ENCODE peak calls at places on chromosomes 1 and 21, in nine cellular contexts. One of them, this sample, is unnamed. For H4K20me1, the result is how much of the 10 kb centered on the place peaks cover.

GRCh38 chr1:112761714-112762480 is 46.8 kb upstream of the PPM1J start:
- DNase-seq in PC-9: no peak
- DNase-seq in HCT116: no peak
- DNase-seq in hepatocyte: no peak
- DNase-seq in osteoblast: no peak
- DNase-seq in neural progenitor cell: no peak
- DNase-seq in MM.1S: no peak
- DNase-seq in GM23338: no peak
- DNase-seq in GM23248: no peak
- DNase-seq in this sample: no peak

GRCh38 chr1:41611932-41612450 is 127.5 kb upstream of the EDN2 start:
- DNase-seq in osteoblast: no peak
- DNase-seq in MM.1S: no peak
- DNase-seq in GM23338: no peak
- DNase-seq in HCT116: no peak
- DNase-seq in GM23248: no peak
- DNase-seq in neural progenitor cell: no peak
- DNase-seq in PC-9: no peak
- DNase-seq in hepatocyte: no peak
- DNase-seq in this sample: no peak

GRCh38 chr1:174968750-174969244 is 30.9 kb upstream of the CACYBP start:
- DNase-seq in HCT116: no peak
- DNase-seq in MM.1S: peak
- DNase-seq in PC-9: no peak
- DNase-seq in osteoblast: no peak
- DNase-seq in neural progenitor cell: no peak
- DNase-seq in hepatocyte: no peak
- DNase-seq in GM23248: peak
- DNase-seq in GM23338: no peak
- DNase-seq in this sample: no peak

GRCh38 chr1:2566106-2567045 is 10.2 kb downstream of the TNFRSF14 start:
- DNase-seq in HCT116: no peak
- DNase-seq in GM23338: no peak
- DNase-seq in PC-9: peak
- DNase-seq in hepatocyte: no peak
- DNase-seq in neural progenitor cell: no peak
- DNase-seq in MM.1S: no peak
- DNase-seq in osteoblast: peak
- DNase-seq in GM23248: no peak
- DNase-seq in this sample: no peak

GRCh38 chr1:7315316-7315715 is 455.8 kb upstream of the VAMP3 start:
- DNase-seq in GM23338: no peak
- DNase-seq in neural progenitor cell: no peak
- DNase-seq in MM.1S: no peak
- DNase-seq in PC-9: no peak
- DNase-seq in hepatocyte: no peak
- DNase-seq in HCT116: no peak
- DNase-seq in GM23248: peak
- DNase-seq in osteoblast: no peak
- DNase-seq in this sample: no peak

GRCh38 chr1:56374026-56374974 is 205.1 kb downstream of the PLPP3 start:
- DNase-seq in GM23338: no peak
- DNase-seq in GM23248: peak
- DNase-seq in neural progenitor cell: no peak
- DNase-seq in PC-9: peak
- DNase-seq in HCT116: no peak
- DNase-seq in hepatocyte: peak
- DNase-seq in MM.1S: no peak
- DNase-seq in osteoblast: peak
- DNase-seq in this sample: no peak

GRCh38 chr1:41882496-41882895 is 36.2 kb downstream of the HIVEP3 start:
- DNase-seq in HCT116: no peak
- DNase-seq in PC-9: no peak
- DNase-seq in hepatocyte: no peak
- DNase-seq in osteoblast: no peak
- DNase-seq in GM23338: no peak
- DNase-seq in MM.1S: no peak
- DNase-seq in neural progenitor cell: no peak
- DNase-seq in GM23248: no peak
- DNase-seq in this sample: no peak

GRCh38 chr1:151809625-151810556 is 4.7 kb upstream of the LINGO4 start:
- DNase-seq in neural progenitor cell: no peak
- DNase-seq in HCT116: no peak
- DNase-seq in MM.1S: no peak
- DNase-seq in hepatocyte: no peak
- DNase-seq in GM23338: peak
- DNase-seq in GM23248: peak
- DNase-seq in PC-9: no peak
- DNase-seq in osteoblast: no peak
- DNase-seq in this sample: no peak

GRCh38 chr21:26391166-26391565 is 181.9 kb downstream of the CYYR1 start:
- DNase-seq in HCT116: no peak
- DNase-seq in hepatocyte: no peak
- DNase-seq in neural progenitor cell: no peak
- DNase-seq in MM.1S: no peak
- DNase-seq in PC-9: no peak
- DNase-seq in GM23248: peak
- DNase-seq in osteoblast: no peak
- DNase-seq in GM23338: no peak
- DNase-seq in this sample: no peak

GRCh38 chr21:34834852-34835501 is 166.2 kb downstream of the CLIC6 start:
- DNase-seq in MM.1S: no peak
- DNase-seq in osteoblast: no peak
- DNase-seq in GM23338: no peak
- DNase-seq in neural progenitor cell: no peak
- DNase-seq in HCT116: no peak
- DNase-seq in GM23248: no peak
- DNase-seq in PC-9: no peak
- DNase-seq in hepatocyte: no peak
- DNase-seq in this sample: no peak

GRCh38 chr21:34836933-34837505 is 168.2 kb downstream of the CLIC6 start:
- DNase-seq in GM23248: peak
- DNase-seq in neural progenitor cell: no peak
- DNase-seq in osteoblast: no peak
- DNase-seq in HCT116: no peak
- DNase-seq in GM23338: no peak
- DNase-seq in PC-9: no peak
- DNase-seq in MM.1S: no peak
- DNase-seq in hepatocyte: no peak
- DNase-seq in this sample: no peak

GRCh38 chr21:34834307-34834706 is 165.5 kb downstream of the CLIC6 start:
- DNase-seq in PC-9: no peak
- DNase-seq in osteoblast: no peak
- DNase-seq in hepatocyte: no peak
- DNase-seq in GM23248: no peak
- DNase-seq in GM23338: no peak
- DNase-seq in HCT116: no peak
- DNase-seq in MM.1S: no peak
- DNase-seq in neural progenitor cell: no peak
- DNase-seq in this sample: no peak

GRCh38 chr21:34836103-34836932 is 167.5 kb downstream of the CLIC6 start:
- DNase-seq in GM23338: no peak
- DNase-seq in PC-9: peak
- DNase-seq in GM23248: peak
- DNase-seq in MM.1S: no peak
- DNase-seq in osteoblast: peak
- DNase-seq in HCT116: peak
- DNase-seq in hepatocyte: peak
- DNase-seq in neural progenitor cell: no peak
- DNase-seq in this sample: peak

DNA sequence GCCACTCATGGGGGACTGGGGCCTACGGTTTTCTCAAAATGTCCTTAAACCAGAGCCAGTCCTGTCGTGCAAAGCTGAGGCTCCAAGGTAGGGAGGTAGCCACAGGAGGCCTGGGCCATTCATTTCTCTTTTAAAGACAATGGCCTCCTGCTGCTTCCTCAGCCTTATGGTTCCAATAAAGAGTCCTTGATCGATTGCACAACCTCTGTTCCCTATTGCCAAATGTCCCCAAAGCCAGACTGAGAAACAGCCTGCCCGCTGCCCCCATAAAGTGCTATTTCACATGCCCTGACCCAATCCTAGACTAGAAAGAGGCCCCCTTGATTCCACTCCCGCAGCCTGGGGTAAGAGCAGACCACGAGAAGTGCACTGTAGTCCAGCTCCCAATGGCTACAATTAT is 166.7 kb downstream of the CLIC6 start:
- DNase-seq in GM23338: peak
- DNase-seq in neural progenitor cell: no peak
- DNase-seq in hepatocyte: no peak
- DNase-seq in HCT116: no peak
- DNase-seq in MM.1S: no peak
- DNase-seq in PC-9: no peak
- DNase-seq in GM23248: peak
- DNase-seq in osteoblast: no peak
- DNase-seq in this sample: peak
- H4K20me1 ChIP-seq in GM23338: under half
- H4K20me1 ChIP-seq in neural progenitor cell: under half
- H4K20me1 ChIP-seq in hepatocyte: under half
- H4K20me1 ChIP-seq in HCT116: under half
- H4K20me1 ChIP-seq in MM.1S: under half
- H4K20me1 ChIP-seq in PC-9: under half
- H4K20me1 ChIP-seq in GM23248: under half
- H4K20me1 ChIP-seq in osteoblast: under half
- H4K20me1 ChIP-seq in this sample: under half

GRCh38 chr1:226984521-226985238 is 44.6 kb downstream of the COQ8A start:
- DNase-seq in GM23248: no peak
- DNase-seq in hepatocyte: no peak
- DNase-seq in neural progenitor cell: no peak
- DNase-seq in GM23338: no peak
- DNase-seq in PC-9: no peak
- DNase-seq in osteoblast: peak
- DNase-seq in HCT116: no peak
- DNase-seq in MM.1S: no peak
- DNase-seq in this sample: no peak

GRCh38 chr1:226981838-226982237 is 41.7 kb downstream of the COQ8A start:
- DNase-seq in GM23338: no peak
- DNase-seq in HCT116: no peak
- DNase-seq in GM23248: no peak
- DNase-seq in neural progenitor cell: no peak
- DNase-seq in MM.1S: no peak
- DNase-seq in hepatocyte: no peak
- DNase-seq in osteoblast: peak
- DNase-seq in PC-9: no peak
- DNase-seq in this sample: no peak

GRCh38 chr1:226983998-226984364 is 43.9 kb downstream of the COQ8A start:
- DNase-seq in GM23248: no peak
- DNase-seq in hepatocyte: no peak
- DNase-seq in HCT116: no peak
- DNase-seq in neural progenitor cell: no peak
- DNase-seq in osteoblast: peak
- DNase-seq in PC-9: no peak
- DNase-seq in MM.1S: no peak
- DNase-seq in GM23338: no peak
- DNase-seq in this sample: no peak

GRCh38 chr1:226982451-226983177 is 42.5 kb downstream of the COQ8A start:
- DNase-seq in GM23338: no peak
- DNase-seq in MM.1S: no peak
- DNase-seq in GM23248: no peak
- DNase-seq in HCT116: no peak
- DNase-seq in osteoblast: peak
- DNase-seq in PC-9: no peak
- DNase-seq in hepatocyte: no peak
- DNase-seq in neural progenitor cell: no peak
- DNase-seq in this sample: no peak

DNA sequence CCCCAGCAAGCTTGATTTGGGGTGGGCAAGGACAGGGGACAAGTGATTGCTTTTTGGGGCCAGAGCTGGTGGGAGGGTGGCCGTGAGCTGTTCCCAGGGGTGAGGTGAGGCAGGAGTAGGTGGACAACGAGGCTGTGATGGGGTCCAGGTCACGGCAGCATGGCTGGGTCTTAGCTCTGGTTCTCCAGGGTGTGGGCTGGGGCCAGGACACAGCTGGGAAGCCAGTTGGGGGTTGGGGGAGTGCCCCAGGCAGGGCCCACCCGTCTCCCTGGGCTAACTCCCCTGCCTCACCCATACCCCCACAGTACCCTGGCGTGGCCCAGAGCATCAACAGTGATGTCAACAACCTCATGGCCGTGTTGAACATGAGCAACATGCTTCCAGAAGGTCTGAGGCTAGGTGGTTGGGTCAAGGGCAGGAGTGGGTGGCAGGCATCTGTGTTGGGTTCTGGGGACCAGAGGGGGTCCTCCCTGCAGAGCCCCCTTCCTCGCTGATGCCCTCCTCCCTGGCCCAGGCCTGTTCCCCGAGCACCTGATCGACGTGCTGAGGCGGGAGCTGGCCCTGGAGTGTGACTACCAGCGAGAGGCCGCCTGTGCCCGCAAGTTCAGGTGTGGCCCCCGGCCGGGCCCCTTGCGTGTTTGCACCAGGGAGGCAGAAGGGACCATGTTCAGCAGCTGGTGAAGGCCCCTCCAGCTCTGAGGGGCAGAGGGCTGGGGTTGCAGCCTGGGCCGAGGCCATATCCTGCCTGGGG is 43.3 kb downstream of the COQ8A start:
- DNase-seq in osteoblast: no peak
- DNase-seq in GM23248: no peak
- DNase-seq in hepatocyte: no peak
- DNase-seq in HCT116: no peak
- DNase-seq in PC-9: no peak
- DNase-seq in MM.1S: no peak
- DNase-seq in GM23338: no peak
- DNase-seq in neural progenitor cell: no peak
- DNase-seq in this sample: no peak
- H4K20me1 ChIP-seq in osteoblast: under half
- H4K20me1 ChIP-seq in GM23248: under half
- H4K20me1 ChIP-seq in hepatocyte: under half
- H4K20me1 ChIP-seq in HCT116: under half
- H4K20me1 ChIP-seq in PC-9: under half
- H4K20me1 ChIP-seq in MM.1S: under half
- H4K20me1 ChIP-seq in GM23338: under half
- H4K20me1 ChIP-seq in neural progenitor cell: under half
- H4K20me1 ChIP-seq in this sample: under half

DNA sequence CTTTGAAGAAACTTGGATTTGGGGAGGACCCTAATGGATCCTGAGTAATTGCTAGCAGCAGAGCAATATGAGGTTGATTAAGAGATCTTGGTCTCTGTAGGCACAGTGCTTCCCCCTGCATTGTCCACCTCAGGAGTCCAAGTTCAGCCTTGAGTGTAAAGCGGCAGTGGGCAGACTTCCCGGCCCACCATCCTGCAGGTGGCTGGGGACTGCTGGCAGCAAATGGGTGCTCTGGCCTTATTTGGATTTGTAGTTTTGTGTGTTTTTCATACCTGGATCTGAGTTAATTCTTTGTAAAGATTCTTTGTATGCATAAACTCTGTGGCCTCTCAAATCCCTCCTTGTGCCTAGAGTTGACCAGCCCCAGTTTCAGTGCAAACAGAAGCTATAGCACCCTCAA is 7.6 kb downstream of the BARHL2 start:
- DNase-seq in neural progenitor cell: no peak
- DNase-seq in GM23248: no peak
- DNase-seq in MM.1S: no peak
- DNase-seq in osteoblast: peak
- DNase-seq in GM23338: no peak
- DNase-seq in HCT116: no peak
- DNase-seq in hepatocyte: no peak
- DNase-seq in PC-9: no peak
- DNase-seq in this sample: no peak
- H4K20me1 ChIP-seq in neural progenitor cell: half or more
- H4K20me1 ChIP-seq in GM23248: under half
- H4K20me1 ChIP-seq in MM.1S: under half
- H4K20me1 ChIP-seq in osteoblast: under half
- H4K20me1 ChIP-seq in GM23338: under half
- H4K20me1 ChIP-seq in HCT116: under half
- H4K20me1 ChIP-seq in hepatocyte: under half
- H4K20me1 ChIP-seq in PC-9: under half
- H4K20me1 ChIP-seq in this sample: under half

GRCh38 chr1:228083871-228084278 is 1.4 kb downstream of the ARF1 start:
- DNase-seq in GM23248: peak
- DNase-seq in HCT116: no peak
- DNase-seq in neural progenitor cell: peak
- DNase-seq in hepatocyte: peak
- DNase-seq in MM.1S: peak
- DNase-seq in GM23338: no peak
- DNase-seq in osteoblast: peak
- DNase-seq in PC-9: no peak
- DNase-seq in this sample: no peak
- H4K20me1 ChIP-seq in GM23248: under half
- H4K20me1 ChIP-seq in HCT116: under half
- H4K20me1 ChIP-seq in neural progenitor cell: half or more
- H4K20me1 ChIP-seq in hepatocyte: half or more
- H4K20me1 ChIP-seq in MM.1S: half or more
- H4K20me1 ChIP-seq in GM23338: half or more
- H4K20me1 ChIP-seq in osteoblast: half or more
- H4K20me1 ChIP-seq in PC-9: half or more
- H4K20me1 ChIP-seq in this sample: half or more

This sample was measured in HepG2.